ENCODE peak calls at places on chromosomes 11 and 22, in eight cellular contexts. X is mammary epithelial cell; W is astrocyte; O is transverse colon; A is CD8-positive, alpha-beta memory T cell; K is right atrium auricular region; D is mesenchymal stem cell; J is sigmoid colon. T is an unnamed sample.

GRCh38 chr11:65927904-65928397 is 8.7 kb downstream of the DRAP1 start:
- DNase-seq in A (peak; percentile 88), O (peak; percentile 73), D (peak; percentile 44), X (no peak), K (no peak), J (no peak), W (no peak), T (peak; percentile 53)

GRCh38 chr11:11038339-11039248 is 180.7 kb upstream of the ZBED5 start:
- DNase-seq in D (no peak), O (peak; percentile 10), J (peak; percentile 87), A (no peak), X (no peak), W (no peak), K (no peak), T (no peak)

GRCh38 chr11:72111803-72112540 is 523 bp downstream of the ANAPC15 start:
- DNase-seq in K (peak; percentile 99), J (peak; percentile 99), X (peak; percentile 99), A (peak; percentile 91), W (peak; percentile 99), D (peak; percentile 100), O (peak; percentile 94), T (peak; percentile 94)

GRCh38 chr22:37428649-37429586 is 1.6 kb upstream of the ELFN2 start:
- DNase-seq in X (no peak), D (peak; percentile 76), W (peak; percentile 24), A (peak; percentile 73), O (peak; percentile 45), K (no peak), J (no peak), T (peak; percentile 62)

GRCh38 chr22:41382610-41383009 is 868 bp downstream of the TEF start:
- DNase-seq in J (no peak), D (no peak), A (no peak), O (no peak), K (no peak), W (no peak), X (no peak), T (no peak)

GRCh38 chr11:14773755-14774154 is 118.3 kb downstream of the CYP2R1 start:
- DNase-seq in K (no peak), D (peak; percentile 10), J (no peak), W (no peak), X (no peak), O (no peak), A (no peak), T (no peak)

GRCh38 chr11:36492724-36493304 is 17.3 kb downstream of the TRAF6 start:
- DNase-seq in D (peak; percentile 67), A (peak; percentile 51), X (peak; percentile 26), O (no peak), J (no peak), W (no peak), K (no peak), T (no peak)

GRCh38 chr11:90913131-90913668 is 690.4 kb upstream of the CHORDC1 start:
- DNase-seq in D (no peak), W (no peak), O (no peak), A (no peak), X (no peak), J (no peak), K (no peak), T (no peak)

GRCh38 chr22:25837288-25837900 is 95.4 kb downstream of the MYO18B start:
- DNase-seq in A (no peak), K (no peak), W (no peak), D (no peak), X (no peak), O (no peak), J (no peak), T (no peak)

GRCh38 chr11:88340366-88340930 is 2.9 kb upstream of the CTSC start:
- DNase-seq in O (no peak), D (no peak), X (no peak), K (no peak), W (peak; percentile 67), J (no peak), A (no peak), T (no peak)

GRCh38 chr22:43419371-43420080 is 7.7 kb downstream of the MPPED1 start:
- DNase-seq in J (no peak), A (no peak), D (no peak), O (no peak), W (no peak), K (no peak), X (no peak), T (peak; percentile 34)

GRCh38 chr22:27554106-27554814 is 247.3 kb downstream of the MN1 start:
- DNase-seq in J (no peak), O (peak; percentile 51), D (peak; percentile 46), A (no peak), X (no peak), K (no peak), W (peak; percentile 49), T (no peak)

GRCh38 chr11:77322506-77322905 is 21.0 kb upstream of the GDPD4 start:
- DNase-seq in O (no peak), D (peak; percentile 34), K (no peak), W (peak; percentile 95), A (no peak), X (no peak), J (no peak), T (no peak)

GRCh38 chr11:95884364-95884763 is 39.5 kb downstream of the MTMR2 start:
- DNase-seq in O (no peak), W (peak; percentile 89), D (peak; percentile 47), K (no peak), A (no peak), J (no peak), X (peak; percentile 79), T (no peak)

GRCh38 chr11:86050310-86050709 is 18.6 kb downstream of the PICALM start:
- DNase-seq in O (no peak), A (no peak), D (no peak), J (no peak), X (no peak), W (no peak), K (no peak), T (no peak)
- H3K4me1 ChIP-seq in O (peaks cover 34% of the 10 kb centered on the region), A (peaks cover 82% of the 10 kb centered on the region), D (peaks cover 4% of the 10 kb centered on the region), J (peaks cover 64% of the 10 kb centered on the region), X (peaks cover 22% of the 10 kb centered on the region), W (peaks cover 10% of the 10 kb centered on the region), K (no peaks in the 10 kb centered on the region), T (peaks cover 18% of the 10 kb centered on the region)

GRCh38 chr22:38950527-38951111 is 6.8 kb upstream of the APOBEC3A start:
- DNase-seq in J (peak; percentile 44), X (no peak), D (no peak), K (no peak), W (no peak), O (no peak), A (peak; percentile 18), T (peak; percentile 40)

GRCh38 chr22:38951734-38952133 is 5.7 kb upstream of the APOBEC3A start:
- DNase-seq in O (peak; percentile 56), J (no peak), W (no peak), K (no peak), X (no peak), A (no peak), D (no peak), T (peak; percentile 56)

GRCh38 chr22:38953577-38954413 is 3.6 kb upstream of the APOBEC3A start:
- DNase-seq in J (peak; percentile 54), A (peak; percentile 56), W (no peak), D (peak; percentile 7), K (no peak), O (peak; percentile 75), X (peak; percentile 77), T (peak; percentile 38)

GRCh38 chr22:38953091-38953490 is 4.3 kb upstream of the APOBEC3A start:
- DNase-seq in J (peak; percentile 50), K (no peak), O (no peak), W (no peak), D (no peak), X (no peak), A (peak; percentile 25), T (no peak)

DNA sequence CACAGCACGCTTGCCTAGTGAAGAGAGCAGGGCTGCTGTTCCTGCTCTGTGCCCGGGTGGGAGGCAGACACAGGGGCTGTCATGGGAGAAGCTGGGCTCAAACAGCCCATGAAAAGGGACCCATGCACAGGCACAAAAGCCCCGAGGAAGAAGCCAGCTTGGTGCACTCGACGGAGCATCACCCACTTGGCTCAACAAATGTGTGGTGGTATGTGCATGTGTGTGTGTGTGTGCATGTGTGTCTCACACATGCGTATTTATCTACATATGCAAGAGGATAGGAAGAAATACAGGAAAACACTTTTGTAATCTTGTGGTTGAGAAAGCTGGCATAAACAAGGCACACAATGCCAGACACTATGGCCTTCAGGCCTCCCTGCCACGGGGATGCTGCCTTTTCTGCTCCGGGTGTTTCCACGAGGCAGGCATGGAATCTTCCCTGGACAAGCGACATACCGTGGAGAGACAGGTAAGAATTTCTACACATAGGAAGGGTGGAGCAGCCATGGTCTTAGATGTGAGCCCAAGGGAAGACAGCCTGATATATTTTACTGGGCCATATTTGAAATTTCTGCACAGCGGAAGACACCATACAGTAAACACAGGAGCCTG is 4.9 kb upstream of the APOBEC3A start:
- DNase-seq in A (no peak), X (no peak), K (no peak), J (peak; percentile 19), D (no peak), W (no peak), O (no peak), T (peak; percentile 33)
- H3K4me1 ChIP-seq in A (no peaks in the 10 kb centered on the region), X (no peaks in the 10 kb centered on the region), K (no peaks in the 10 kb centered on the region), J (no peaks in the 10 kb centered on the region), D (peaks cover 1% of the 10 kb centered on the region), W (no peaks in the 10 kb centered on the region), O (peaks cover 6% of the 10 kb centered on the region), T (peaks cover 28% of the 10 kb centered on the region)

DNA sequence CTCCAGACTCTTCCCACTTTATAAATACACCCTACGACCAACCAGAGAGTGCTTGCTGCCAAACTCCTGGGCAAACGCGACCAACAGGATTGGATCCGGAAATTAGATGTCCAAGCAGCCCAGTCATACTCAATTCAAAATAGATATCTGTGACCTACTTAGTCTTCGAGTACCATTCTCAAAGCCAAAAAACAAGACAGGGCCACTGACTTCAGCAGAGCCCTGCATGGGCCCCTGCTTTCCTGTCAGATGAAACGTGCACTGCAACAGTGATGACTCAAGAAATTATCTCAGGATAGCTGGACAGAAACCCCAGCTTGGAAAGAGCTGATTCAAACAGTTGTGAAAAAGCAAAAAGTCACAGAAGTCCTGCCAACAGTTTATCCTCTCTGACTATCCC is 17.6 kb downstream of the SMCO4 start:
- DNase-seq in W (peak; percentile 39), X (no peak), A (no peak), O (no peak), D (peak; percentile 51), K (peak; percentile 65), J (no peak), T (no peak)
- H3K4me1 ChIP-seq in W (peaks cover 16% of the 10 kb centered on the region), X (no peaks in the 10 kb centered on the region), A (no peaks in the 10 kb centered on the region), O (peaks cover 4% of the 10 kb centered on the region), D (peaks cover 26% of the 10 kb centered on the region), K (no peaks in the 10 kb centered on the region), J (peaks cover 18% of the 10 kb centered on the region), T (peaks cover 37% of the 10 kb centered on the region)

GRCh38 chr11:19777032-19777341 is 64.3 kb downstream of the NAV2 start:
- DNase-seq in A (no peak), J (no peak), O (peak; percentile 40), X (no peak), D (no peak), W (no peak), K (no peak), T (peak; percentile 50)
- H3K4me1 ChIP-seq in A (no peaks in the 10 kb centered on the region), J (peaks cover 27% of the 10 kb centered on the region), O (peaks cover 21% of the 10 kb centered on the region), X (peaks cover 7% of the 10 kb centered on the region), D (peaks cover 9% of the 10 kb centered on the region), W (peaks cover 6% of the 10 kb centered on the region), K (no peaks in the 10 kb centered on the region), T (peaks cover 3% of the 10 kb centered on the region)

T was measured in mucosa of descending colon.